ENCODE peak calls at places on chromosome X, in seven cellular contexts. L, C, Z, N, W, E and Q are unnamed samples.

GRCh38 chrX:19869195-19869594 is 18.2 kb downstream of the SH3KBP1 start:
- DNase-seq in L (peak; percentile 50), C (no peak), Z (no peak), N (no peak), W (no peak), E (no peak), Q (no peak)

GRCh38 chrX:7109838-7110793 is 37.4 kb upstream of the STS start:
- DNase-seq in L (no peak), C (no peak), Z (no peak), N (no peak), W (no peak), E (no peak), Q (no peak)

GRCh38 chrX:5646818-5647217 is 581.8 kb downstream of the NLGN4X start:
- DNase-seq in L (no peak), C (no peak), Z (no peak), N (no peak), W (no peak), E (no peak), Q (no peak)

GRCh38 chrX:5708209-5708608 is 520.5 kb downstream of the NLGN4X start:
- DNase-seq in L (no peak), C (no peak), Z (no peak), N (no peak), W (no peak), E (peak; percentile 79), Q (no peak)

GRCh38 chrX:100410083-100410590 is at the start of gene PCDH19:
- DNase-seq in L (peak; percentile 24), C (peak; percentile 54), Z (peak; percentile 86), N (no peak), W (peak; percentile 51), E (peak; percentile 37), Q (peak; percentile 36)

GRCh38 chrX:132393090-132393884 is 95.6 kb downstream of the MBNL3 start:
- DNase-seq in L (no peak), C (no peak), Z (no peak), N (no peak), W (no peak), E (no peak), Q (no peak)

GRCh38 chrX:84724576-84724975 is 222.3 kb upstream of the HDX start:
- DNase-seq in L (no peak), C (no peak), Z (no peak), N (no peak), W (no peak), E (no peak), Q (no peak)

GRCh38 chrX:54695816-54696487 is 102.1 kb downstream of the ITIH6 start:
- DNase-seq in L (no peak), C (no peak), Z (no peak), N (no peak), W (no peak), E (no peak), Q (no peak)

GRCh38 chrX:31190221-31190975 is 118.6 kb upstream of the FTHL17 start:
- DNase-seq in L (no peak), C (no peak), Z (no peak), N (no peak), W (no peak), E (no peak), Q (no peak)

GRCh38 chrX:39813631-39814246 is 284.0 kb downstream of the BCOR start:
- DNase-seq in L (no peak), C (peak; percentile 75), Z (peak; percentile 80), N (peak; percentile 25), W (peak; percentile 62), E (peak; percentile 76), Q (peak; percentile 13)

GRCh38 chrX:44903842-44904530 is 31.0 kb downstream of the KDM6A start:
- DNase-seq in L (peak; percentile 22), C (no peak), Z (no peak), N (no peak), W (no peak), E (no peak), Q (no peak)

GRCh38 chrX:151753313-151754041 is 18.9 kb downstream of the CNGA2 start:
- DNase-seq in L (peak; percentile 18), C (peak; percentile 37), Z (no peak), N (no peak), W (peak; percentile 33), E (peak; percentile 58), Q (no peak)

GRCh38 chrX:2664497-2664896 is 26.6 kb upstream of the CD99 start:
- DNase-seq in L (no peak), C (peak; percentile 30), Z (no peak), N (peak; percentile 17), W (no peak), E (peak; percentile 80), Q (no peak)
- H3K27ac ChIP-seq in L (no peak overlapping the region), C (no peak overlapping the region), Z (no peak overlapping the region), N (peak overlapping the region; percentile 41), W (no peak overlapping the region), E (no peak overlapping the region), Q (no peak overlapping the region)

GRCh38 chrX:118156254-118156952 is 39.8 kb upstream of the KLHL13 start:
- DNase-seq in L (no peak), C (no peak), Z (no peak), N (no peak), W (no peak), E (no peak), Q (no peak)
- H3K27ac ChIP-seq in L (no peak overlapping the region), C (no peak overlapping the region), Z (no peak overlapping the region), N (no peak overlapping the region), W (no peak overlapping the region), E (no peak overlapping the region), Q (no peak overlapping the region)

GRCh38 chrX:109830704-109831206 is 97.7 kb upstream of the ACSL4 start:
- DNase-seq in L (no peak), C (no peak), Z (no peak), N (no peak), W (no peak), E (peak; percentile 68), Q (no peak)
- H3K27ac ChIP-seq in L (no peak overlapping the region), C (no peak overlapping the region), Z (peak overlapping the region; percentile 44), N (no peak overlapping the region), W (no peak overlapping the region), E (no peak overlapping the region), Q (no peak overlapping the region)

GRCh38 chrX:1462110-1462509 is 9.4 kb upstream of the ASMTL start:
- DNase-seq in L (no peak), C (no peak), Z (no peak), N (no peak), W (no peak), E (no peak), Q (no peak)

GRCh38 chrX:1465261-1466231 is 12.8 kb upstream of the ASMTL start:
- DNase-seq in L (no peak), C (no peak), Z (peak; percentile 66), N (no peak), W (no peak), E (no peak), Q (no peak)

GRCh38 chrX:1464282-1465131 is 11.8 kb upstream of the ASMTL start:
- DNase-seq in L (no peak), C (no peak), Z (peak; percentile 56), N (no peak), W (no peak), E (no peak), Q (no peak)

GRCh38 chrX:1463581-1464281 is 11.0 kb upstream of the ASMTL start:
- DNase-seq in L (no peak), C (no peak), Z (peak; percentile 3), N (no peak), W (no peak), E (no peak), Q (no peak)

DNA sequence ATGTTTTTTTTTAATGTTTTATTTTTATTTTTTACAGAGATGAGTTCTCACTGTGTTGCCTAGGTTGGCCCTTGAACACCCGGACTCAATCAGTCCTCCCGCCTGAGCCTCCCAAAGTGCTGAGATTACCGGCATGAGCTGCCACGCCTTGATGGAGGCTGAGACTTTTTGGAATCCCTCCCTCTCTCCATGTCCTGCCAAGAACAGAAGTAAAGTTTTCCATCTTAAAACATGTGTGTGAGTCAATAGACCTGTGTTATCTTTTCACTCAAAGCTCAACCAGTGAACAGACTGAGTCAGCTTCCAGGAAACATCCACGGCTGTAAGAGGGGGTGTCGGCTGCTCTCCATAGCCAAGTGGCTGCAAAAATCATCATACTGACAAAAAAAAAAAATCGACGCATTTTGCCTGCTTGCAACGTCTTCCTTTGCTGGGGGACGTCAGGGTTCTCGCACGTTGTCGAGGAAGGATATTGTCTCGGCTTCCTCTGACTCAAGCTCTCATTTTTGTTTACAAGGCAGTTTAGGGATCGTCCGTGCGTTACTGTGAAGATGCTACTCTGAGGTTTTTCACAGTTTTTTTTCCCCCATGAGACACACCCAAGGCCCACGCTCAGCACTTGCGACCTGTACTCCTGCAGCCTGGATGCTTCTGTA is 10.0 kb upstream of the ASMTL start:
- DNase-seq in L (peak; percentile 84), C (no peak), Z (peak; percentile 65), N (no peak), W (no peak), E (peak; percentile 92), Q (no peak)
- H3K27ac ChIP-seq in L (peak overlapping the region; percentile 70), C (peak overlapping the region; percentile 60), Z (peak overlapping the region; percentile 41), N (no peak overlapping the region), W (no peak overlapping the region), E (no peak overlapping the region), Q (no peak overlapping the region)

DNA sequence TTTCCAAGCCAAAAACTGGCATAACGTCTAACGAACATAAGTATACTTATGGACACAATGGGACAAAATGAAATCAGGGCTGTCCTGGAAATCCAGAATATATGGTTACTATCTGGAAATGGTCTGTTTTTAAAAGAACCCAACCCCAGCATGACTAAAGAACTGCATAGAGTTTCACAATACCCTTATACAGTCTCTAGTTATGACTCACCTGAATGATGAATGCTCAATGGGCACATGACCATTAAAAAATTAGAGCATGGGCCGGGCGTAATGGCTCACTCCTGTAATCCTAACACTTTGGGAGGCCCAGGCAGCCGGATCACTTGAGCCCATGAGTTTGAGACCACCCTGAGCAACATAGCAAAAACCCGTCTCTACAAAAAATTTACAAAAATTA is 31.8 kb downstream of the AMMECR1 start:
- DNase-seq in L (no peak), C (no peak), Z (no peak), N (no peak), W (no peak), E (peak; percentile 86), Q (no peak)
- H3K27ac ChIP-seq in L (no peak overlapping the region), C (no peak overlapping the region), Z (no peak overlapping the region), N (no peak overlapping the region), W (no peak overlapping the region), E (peak overlapping the region; percentile 90), Q (no peak overlapping the region)